ENCODE peak calls at places on chromosomes 2 and 18, in seven cellular contexts. One of them, this sample, is unnamed.

GRCh38 chr2:72024451-72025175 is 123.0 kb downstream of the CYP26B1 start:
- DNase-seq in right lobe of liver: no peak
- DNase-seq in A549: no peak
- DNase-seq in Peyer's patch: no peak
- DNase-seq in GM12891: no peak
- DNase-seq in stomach: peak
- DNase-seq in body of pancreas: no peak
- DNase-seq in this sample: no peak

GRCh38 chr2:209960676-209961630 is 41.5 kb upstream of the RPE start:
- DNase-seq in Peyer's patch: no peak
- DNase-seq in body of pancreas: peak
- DNase-seq in stomach: peak
- DNase-seq in right lobe of liver: peak
- DNase-seq in A549: peak
- DNase-seq in GM12891: peak
- DNase-seq in this sample: peak

GRCh38 chr2:162824319-162824718 is 14.2 kb downstream of the KCNH7 start:
- DNase-seq in Peyer's patch: no peak
- DNase-seq in GM12891: no peak
- DNase-seq in stomach: no peak
- DNase-seq in body of pancreas: no peak
- DNase-seq in right lobe of liver: no peak
- DNase-seq in A549: no peak
- DNase-seq in this sample: no peak

GRCh38 chr2:47561371-47561770 is 158.4 kb downstream of the MSH2 start:
- DNase-seq in stomach: no peak
- DNase-seq in GM12891: no peak
- DNase-seq in right lobe of liver: no peak
- DNase-seq in body of pancreas: no peak
- DNase-seq in A549: no peak
- DNase-seq in Peyer's patch: no peak
- DNase-seq in this sample: no peak

GRCh38 chr2:119435148-119435952 is 3.7 kb downstream of the TMEM37 start:
- DNase-seq in Peyer's patch: peak
- DNase-seq in right lobe of liver: no peak
- DNase-seq in body of pancreas: no peak
- DNase-seq in A549: no peak
- DNase-seq in stomach: no peak
- DNase-seq in GM12891: no peak
- DNase-seq in this sample: no peak

GRCh38 chr18:74654637-74655036 is 57.0 kb downstream of the ZNF407 start:
- DNase-seq in right lobe of liver: no peak
- DNase-seq in stomach: no peak
- DNase-seq in GM12891: no peak
- DNase-seq in body of pancreas: no peak
- DNase-seq in Peyer's patch: no peak
- DNase-seq in A549: no peak
- DNase-seq in this sample: no peak

GRCh38 chr18:67766930-67767329 is 250.4 kb upstream of the DSEL start:
- DNase-seq in GM12891: no peak
- DNase-seq in body of pancreas: no peak
- DNase-seq in A549: no peak
- DNase-seq in stomach: no peak
- DNase-seq in right lobe of liver: no peak
- DNase-seq in Peyer's patch: no peak
- DNase-seq in this sample: no peak

GRCh38 chr2:129299338-129299737 is 680.1 kb upstream of the RAB6C start:
- DNase-seq in A549: no peak
- DNase-seq in stomach: no peak
- DNase-seq in body of pancreas: no peak
- DNase-seq in GM12891: no peak
- DNase-seq in Peyer's patch: no peak
- DNase-seq in right lobe of liver: no peak
- DNase-seq in this sample: no peak

GRCh38 chr2:215693269-215693998 is 257.6 kb upstream of the FN1 start:
- DNase-seq in right lobe of liver: no peak
- DNase-seq in stomach: no peak
- DNase-seq in GM12891: no peak
- DNase-seq in A549: no peak
- DNase-seq in Peyer's patch: no peak
- DNase-seq in body of pancreas: no peak
- DNase-seq in this sample: no peak

GRCh38 chr2:101710690-101711318 is 13.3 kb downstream of the MAP4K4 start:
- DNase-seq in stomach: no peak
- DNase-seq in A549: no peak
- DNase-seq in body of pancreas: no peak
- DNase-seq in Peyer's patch: no peak
- DNase-seq in right lobe of liver: no peak
- DNase-seq in GM12891: no peak
- DNase-seq in this sample: peak

GRCh38 chr2:207632575-207633492 is 7.6 kb upstream of the METTL21A start:
- DNase-seq in GM12891: no peak
- DNase-seq in A549: peak
- DNase-seq in stomach: no peak
- DNase-seq in Peyer's patch: no peak
- DNase-seq in right lobe of liver: no peak
- DNase-seq in body of pancreas: no peak
- DNase-seq in this sample: peak

GRCh38 chr2:108403494-108403893 is 25.7 kb downstream of the SULT1C4 start:
- DNase-seq in A549: no peak
- DNase-seq in body of pancreas: no peak
- DNase-seq in right lobe of liver: no peak
- DNase-seq in GM12891: no peak
- DNase-seq in Peyer's patch: no peak
- DNase-seq in stomach: no peak
- DNase-seq in this sample: no peak

GRCh38 chr2:10124538-10125045 is 2.1 kb downstream of the RRM2 start:
- DNase-seq in GM12891: no peak
- DNase-seq in right lobe of liver: no peak
- DNase-seq in A549: no peak
- DNase-seq in stomach: no peak
- DNase-seq in body of pancreas: peak
- DNase-seq in Peyer's patch: no peak
- DNase-seq in this sample: peak

GRCh38 chr2:76197842-76198448 is 487.2 kb upstream of the GCFC2 start:
- DNase-seq in A549: no peak
- DNase-seq in stomach: peak
- DNase-seq in GM12891: no peak
- DNase-seq in Peyer's patch: no peak
- DNase-seq in body of pancreas: peak
- DNase-seq in right lobe of liver: peak
- DNase-seq in this sample: peak

GRCh38 chr2:216862628-216863027 is 2.8 kb upstream of the TNP1 start:
- DNase-seq in GM12891: no peak
- DNase-seq in stomach: no peak
- DNase-seq in right lobe of liver: no peak
- DNase-seq in Peyer's patch: no peak
- DNase-seq in A549: no peak
- DNase-seq in body of pancreas: no peak
- DNase-seq in this sample: no peak

GRCh38 chr18:8176554-8176953 is 432.7 kb upstream of the RAB12 start:
- DNase-seq in A549: no peak
- DNase-seq in Peyer's patch: no peak
- DNase-seq in body of pancreas: peak
- DNase-seq in GM12891: no peak
- DNase-seq in stomach: no peak
- DNase-seq in right lobe of liver: no peak
- DNase-seq in this sample: no peak

GRCh38 chr18:38427234-38427633 is 861.6 kb upstream of the CELF4 start:
- DNase-seq in stomach: no peak
- DNase-seq in A549: no peak
- DNase-seq in body of pancreas: no peak
- DNase-seq in Peyer's patch: no peak
- DNase-seq in GM12891: no peak
- DNase-seq in right lobe of liver: no peak
- DNase-seq in this sample: peak

GRCh38 chr18:58005885-58006523 is 38.0 kb upstream of the NEDD4L start:
- DNase-seq in stomach: no peak
- DNase-seq in body of pancreas: no peak
- DNase-seq in Peyer's patch: no peak
- DNase-seq in GM12891: no peak
- DNase-seq in right lobe of liver: no peak
- DNase-seq in A549: no peak
- DNase-seq in this sample: no peak

GRCh38 chr2:238518127-238518827 is 91.5 kb downstream of the ASB1 start:
- DNase-seq in A549: no peak
- DNase-seq in stomach: no peak
- DNase-seq in GM12891: no peak
- DNase-seq in Peyer's patch: no peak
- DNase-seq in right lobe of liver: no peak
- DNase-seq in body of pancreas: no peak
- DNase-seq in this sample: no peak

GRCh38 chr2:40243581-40243980 is 208.3 kb downstream of the SLC8A1 start:
- DNase-seq in right lobe of liver: no peak
- DNase-seq in Peyer's patch: no peak
- DNase-seq in GM12891: no peak
- DNase-seq in stomach: no peak
- DNase-seq in body of pancreas: no peak
- DNase-seq in A549: no peak
- DNase-seq in this sample: no peak

GRCh38 chr2:23484767-23485166 is 99.8 kb downstream of the KLHL29 start:
- DNase-seq in body of pancreas: no peak
- DNase-seq in right lobe of liver: peak
- DNase-seq in Peyer's patch: peak
- DNase-seq in A549: no peak
- DNase-seq in GM12891: no peak
- DNase-seq in stomach: no peak
- DNase-seq in this sample: no peak
- TF ChIP-seq POLR2A in body of pancreas: no peak
- TF ChIP-seq POLR2A in right lobe of liver: no peak
- TF ChIP-seq POLR2A in Peyer's patch: no peak
- TF ChIP-seq POLR2A in A549: no peak
- TF ChIP-seq POLR2A in GM12891: no peak
- TF ChIP-seq POLR2A in stomach: no peak
- TF ChIP-seq POLR2A in this sample: no peak

GRCh38 chr2:155825876-155826275 is 506.6 kb downstream of the NR4A2 start:
- DNase-seq in body of pancreas: no peak
- DNase-seq in right lobe of liver: no peak
- DNase-seq in GM12891: no peak
- DNase-seq in stomach: no peak
- DNase-seq in Peyer's patch: no peak
- DNase-seq in A549: no peak
- DNase-seq in this sample: peak
- TF ChIP-seq POLR2A in body of pancreas: no peak
- TF ChIP-seq POLR2A in right lobe of liver: no peak
- TF ChIP-seq POLR2A in GM12891: no peak
- TF ChIP-seq POLR2A in stomach: no peak
- TF ChIP-seq POLR2A in Peyer's patch: no peak
- TF ChIP-seq POLR2A in A549: no peak
- TF ChIP-seq POLR2A in this sample: no peak

GRCh38 chr2:36361396-36361795 is 5.8 kb downstream of the CRIM1 start:
- DNase-seq in GM12891: no peak
- DNase-seq in Peyer's patch: no peak
- DNase-seq in right lobe of liver: no peak
- DNase-seq in stomach: no peak
- DNase-seq in body of pancreas: no peak
- DNase-seq in A549: no peak
- DNase-seq in this sample: no peak
- TF ChIP-seq POLR2A in GM12891: no peak
- TF ChIP-seq POLR2A in Peyer's patch: no peak
- TF ChIP-seq POLR2A in right lobe of liver: no peak
- TF ChIP-seq POLR2A in stomach: no peak
- TF ChIP-seq POLR2A in body of pancreas: no peak
- TF ChIP-seq POLR2A in A549: no peak
- TF ChIP-seq POLR2A in this sample: no peak

GRCh38 chr2:112604952-112605351 is 20.5 kb downstream of the CHCHD5 start:
- DNase-seq in Peyer's patch: no peak
- DNase-seq in GM12891: no peak
- DNase-seq in A549: no peak
- DNase-seq in right lobe of liver: no peak
- DNase-seq in body of pancreas: no peak
- DNase-seq in stomach: no peak
- DNase-seq in this sample: no peak
- TF ChIP-seq POLR2A in Peyer's patch: no peak
- TF ChIP-seq POLR2A in GM12891: no peak
- TF ChIP-seq POLR2A in A549: no peak
- TF ChIP-seq POLR2A in right lobe of liver: no peak
- TF ChIP-seq POLR2A in body of pancreas: no peak
- TF ChIP-seq POLR2A in stomach: no peak
- TF ChIP-seq POLR2A in this sample: no peak

GRCh38 chr2:96184188-96184587 is 24.4 kb downstream of the STARD7 start:
- DNase-seq in right lobe of liver: no peak
- DNase-seq in GM12891: no peak
- DNase-seq in body of pancreas: no peak
- DNase-seq in A549: no peak
- DNase-seq in stomach: no peak
- DNase-seq in Peyer's patch: no peak
- DNase-seq in this sample: no peak
- TF ChIP-seq POLR2A in right lobe of liver: no peak
- TF ChIP-seq POLR2A in GM12891: peak
- TF ChIP-seq POLR2A in body of pancreas: no peak
- TF ChIP-seq POLR2A in A549: no peak
- TF ChIP-seq POLR2A in stomach: no peak
- TF ChIP-seq POLR2A in Peyer's patch: no peak
- TF ChIP-seq POLR2A in this sample: no peak

GRCh38 chr2:217897816-217898806 is 104.7 kb downstream of the TNS1 start:
- DNase-seq in body of pancreas: peak
- DNase-seq in stomach: peak
- DNase-seq in GM12891: no peak
- DNase-seq in Peyer's patch: no peak
- DNase-seq in A549: no peak
- DNase-seq in right lobe of liver: peak
- DNase-seq in this sample: no peak
- TF ChIP-seq POLR2A in body of pancreas: peak
- TF ChIP-seq POLR2A in stomach: peak
- TF ChIP-seq POLR2A in GM12891: no peak
- TF ChIP-seq POLR2A in Peyer's patch: no peak
- TF ChIP-seq POLR2A in A549: no peak
- TF ChIP-seq POLR2A in right lobe of liver: no peak
- TF ChIP-seq POLR2A in this sample: no peak

DNA sequence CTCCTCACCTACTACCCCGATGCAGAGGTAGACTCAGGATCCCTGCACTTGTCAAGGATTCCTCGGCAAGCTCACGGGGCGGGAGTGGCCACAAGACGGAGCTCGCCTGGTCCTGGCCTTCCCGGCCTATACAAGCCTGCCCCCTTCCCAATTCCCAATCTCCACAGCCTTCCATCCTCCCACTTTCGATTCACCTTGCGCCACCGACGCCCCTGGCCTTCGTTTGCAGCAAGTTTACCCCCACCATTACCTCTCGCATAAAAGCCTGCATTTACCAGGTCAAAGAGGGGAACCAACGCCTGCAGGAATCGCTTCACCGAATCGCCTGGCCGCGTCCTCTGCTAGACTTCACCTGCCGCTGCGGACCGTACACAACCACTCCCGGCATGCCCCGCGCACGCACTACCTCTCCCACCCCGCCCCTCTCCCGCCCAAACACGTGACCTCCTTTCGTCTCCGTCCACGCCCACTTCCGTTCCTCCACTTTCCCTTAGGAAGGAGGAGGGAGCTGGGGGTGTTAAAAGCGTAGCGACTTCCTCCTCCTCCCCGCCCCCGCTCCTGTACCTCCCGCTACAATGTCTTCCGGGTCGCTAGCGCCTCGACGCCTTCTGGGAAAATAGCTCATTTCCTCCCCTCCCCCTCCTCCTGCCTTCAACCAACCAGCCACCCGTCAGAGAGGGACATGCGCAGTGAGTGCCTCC is at the start of gene ORC4:
- DNase-seq in Peyer's patch: peak
- DNase-seq in A549: peak
- DNase-seq in stomach: peak
- DNase-seq in right lobe of liver: peak
- DNase-seq in GM12891: peak
- DNase-seq in body of pancreas: peak
- DNase-seq in this sample: peak
- TF ChIP-seq POLR2A in Peyer's patch: peak
- TF ChIP-seq POLR2A in A549: peak
- TF ChIP-seq POLR2A in stomach: peak
- TF ChIP-seq POLR2A in right lobe of liver: peak
- TF ChIP-seq POLR2A in GM12891: peak
- TF ChIP-seq POLR2A in body of pancreas: peak
- TF ChIP-seq POLR2A in this sample: peak